ENCODE peak calls at places on chromosomes 2 and 18, in four cellular contexts. K is RWPE2, V is astrocyte of the spinal cord, Q is WTC11. S is an unnamed sample.

GRCh38 chr18:1092228-1092627 is 187.6 kb downstream of the ADCYAP1 start:
- DNase-seq in K (no peak), V (no peak), Q (peak), S (no peak)

GRCh38 chr2:122743031-122743675 is 987.7 kb downstream of the TSN start:
- DNase-seq in K (no peak), V (no peak), Q (no peak), S (no peak)

GRCh38 chr2:237878321-237879057 is 19.1 kb downstream of the RAMP1 start:
- DNase-seq in K (no peak), V (no peak), Q (peak), S (no peak)

GRCh38 chr2:10889741-10890215 is 22.0 kb upstream of the KCNF1 start:
- DNase-seq in K (no peak), V (no peak), Q (no peak), S (no peak)

GRCh38 chr2:26616032-26616863 is 24.9 kb downstream of the CIB4 start:
- DNase-seq in K (no peak), V (no peak), Q (no peak), S (no peak)

GRCh38 chr2:23707096-23707495 is 219.8 kb downstream of the ATAD2B start:
- DNase-seq in K (no peak), V (no peak), Q (no peak), S (no peak)

GRCh38 chr2:9639000-9639602 is 8.3 kb upstream of the YWHAQ start:
- DNase-seq in K (no peak), V (no peak), Q (no peak), S (no peak)

GRCh38 chr2:3443083-3443482 is 63.6 kb downstream of the TRAPPC12 start:
- DNase-seq in K (no peak), V (no peak), Q (no peak), S (no peak)

GRCh38 chr2:32264422-32265149 is at the start of gene NLRC4:
- DNase-seq in K (no peak), V (no peak), Q (no peak), S (no peak)

GRCh38 chr18:79553696-79554095 is 125.9 kb upstream of the CTDP1 start:
- DNase-seq in K (peak), V (no peak), Q (no peak), S (no peak)

GRCh38 chr2:223032187-223033142 is 19.5 kb upstream of the KCNE4 start:
- DNase-seq in K (no peak), V (peak), Q (no peak), S (no peak)

GRCh38 chr18:63869374-63869773 is 18.1 kb upstream of the SERPINB2 start:
- DNase-seq in K (peak), V (peak), Q (no peak), S (no peak)

GRCh38 chr2:77813614-77814013 is 291.4 kb upstream of the LRRTM4 start:
- DNase-seq in K (no peak), V (no peak), Q (no peak), S (no peak)

GRCh38 chr2:224971214-224971613 is 71.1 kb downstream of the DOCK10 start:
- DNase-seq in K (peak), V (no peak), Q (peak), S (peak)

GRCh38 chr2:195706161-195706900 is 49.3 kb downstream of the SLC39A10 start:
- DNase-seq in K (no peak), V (peak), Q (no peak), S (no peak)

GRCh38 chr2:15956230-15956629 is 15.9 kb downstream of the MYCN start:
- DNase-seq in K (no peak), V (no peak), Q (no peak), S (no peak)

GRCh38 chr2:120959426-120959825 is 223.8 kb downstream of the GLI2 start:
- DNase-seq in K (no peak), V (peak), Q (no peak), S (no peak)

GRCh38 chr2:86434290-86434689 is 6.9 kb upstream of the KDM3A start:
- DNase-seq in K (no peak), V (no peak), Q (no peak), S (no peak)

GRCh38 chr2:175937216-175937615 is 64.9 kb downstream of the LNPK start:
- DNase-seq in K (no peak), V (no peak), Q (no peak), S (no peak)

GRCh38 chr2:12291303-12291702 is 425.4 kb upstream of the TRIB2 start:
- DNase-seq in K (no peak), V (no peak), Q (no peak), S (no peak)

GRCh38 chr2:56372071-56372656 is 188.4 kb downstream of the CCDC85A start:
- DNase-seq in K (no peak), V (no peak), Q (no peak), S (no peak)

GRCh38 chr2:82939211-82939610 is 1519.9 kb downstream of the SUCLG1 start:
- DNase-seq in K (no peak), V (no peak), Q (no peak), S (no peak)

GRCh38 chr2:219530048-219530963 is 13.3 kb downstream of the CHPF start:
- DNase-seq in K (no peak), V (peak), Q (peak), S (peak)

GRCh38 chr2:126059379-126059778 is 596.6 kb upstream of the GYPC start:
- DNase-seq in K (no peak), V (no peak), Q (no peak), S (no peak)

GRCh38 chr2:127416486-127417001 is 1.7 kb upstream of the PROC start:
- DNase-seq in K (no peak), V (no peak), Q (no peak), S (peak)

GRCh38 chr18:67239826-67240225 is 276.7 kb downstream of the DSEL start:
- DNase-seq in K (no peak), V (no peak), Q (no peak), S (peak)

GRCh38 chr2:179593323-179593722 is 268.1 kb downstream of the ZNF385B start:
- DNase-seq in K (no peak), V (no peak), Q (no peak), S (no peak)

GRCh38 chr2:179595284-179595683 is 266.1 kb downstream of the ZNF385B start:
- DNase-seq in K (no peak), V (no peak), Q (peak), S (no peak)

GRCh38 chr2:179594268-179595112 is 266.9 kb downstream of the ZNF385B start:
- DNase-seq in K (no peak), V (no peak), Q (no peak), S (no peak)

GRCh38 chr2:179591690-179592089 is 269.7 kb downstream of the ZNF385B start:
- DNase-seq in K (no peak), V (no peak), Q (peak), S (no peak)

DNA sequence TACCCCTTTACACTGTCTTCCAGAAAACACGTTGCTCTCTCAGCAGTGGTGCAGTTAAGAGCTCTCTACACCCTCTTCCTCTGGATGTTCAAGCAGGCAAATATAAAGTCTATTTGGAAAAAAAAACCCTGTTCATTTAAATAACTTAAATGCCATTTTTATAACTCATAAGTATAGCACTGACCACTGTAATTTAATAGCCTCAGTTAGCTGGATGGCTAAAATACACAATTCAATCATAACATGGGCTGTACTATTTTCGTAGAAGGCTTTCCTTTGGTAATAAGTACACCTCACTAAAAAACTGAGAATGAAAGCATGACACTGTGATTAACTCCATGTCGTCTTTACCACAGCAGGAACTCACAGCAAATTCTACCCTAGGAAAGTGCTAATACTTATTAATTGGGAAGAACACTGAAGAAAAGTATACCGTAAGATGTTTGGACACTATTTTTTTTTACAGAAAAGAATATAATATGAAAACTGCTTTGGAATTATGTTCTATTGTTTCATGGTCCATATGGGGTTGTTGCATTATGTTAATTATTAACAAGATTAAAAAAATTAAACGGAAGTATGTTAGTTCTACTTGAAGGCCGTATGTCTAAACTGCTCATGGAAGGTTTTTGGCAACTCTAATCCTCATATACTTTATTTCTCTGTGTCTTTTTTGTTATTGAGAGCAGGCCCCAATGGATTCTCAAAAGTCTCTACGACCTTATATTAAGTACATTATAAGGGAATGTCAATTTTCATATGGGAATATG is 269.1 kb downstream of the ZNF385B start:
- DNase-seq in K (no peak), V (peak), Q (no peak), S (no peak)
- TF ChIP-seq CTCF in K (no peak), V (no peak), Q (no peak), S (no peak)

GRCh38 chr2:70985956-70986355 is 7.5 kb downstream of the ANKRD53 start:
- DNase-seq in K (no peak), V (no peak), Q (no peak), S (no peak)

GRCh38 chr2:70984228-70984575 is 5.8 kb downstream of the ANKRD53 start:
- DNase-seq in K (no peak), V (no peak), Q (no peak), S (no peak)

GRCh38 chr2:70983506-70984227 is 5.2 kb downstream of the ANKRD53 start:
- DNase-seq in K (no peak), V (no peak), Q (no peak), S (no peak)

GRCh38 chr2:70985283-70985688 is 6.9 kb downstream of the ANKRD53 start:
- DNase-seq in K (no peak), V (no peak), Q (no peak), S (no peak)

DNA sequence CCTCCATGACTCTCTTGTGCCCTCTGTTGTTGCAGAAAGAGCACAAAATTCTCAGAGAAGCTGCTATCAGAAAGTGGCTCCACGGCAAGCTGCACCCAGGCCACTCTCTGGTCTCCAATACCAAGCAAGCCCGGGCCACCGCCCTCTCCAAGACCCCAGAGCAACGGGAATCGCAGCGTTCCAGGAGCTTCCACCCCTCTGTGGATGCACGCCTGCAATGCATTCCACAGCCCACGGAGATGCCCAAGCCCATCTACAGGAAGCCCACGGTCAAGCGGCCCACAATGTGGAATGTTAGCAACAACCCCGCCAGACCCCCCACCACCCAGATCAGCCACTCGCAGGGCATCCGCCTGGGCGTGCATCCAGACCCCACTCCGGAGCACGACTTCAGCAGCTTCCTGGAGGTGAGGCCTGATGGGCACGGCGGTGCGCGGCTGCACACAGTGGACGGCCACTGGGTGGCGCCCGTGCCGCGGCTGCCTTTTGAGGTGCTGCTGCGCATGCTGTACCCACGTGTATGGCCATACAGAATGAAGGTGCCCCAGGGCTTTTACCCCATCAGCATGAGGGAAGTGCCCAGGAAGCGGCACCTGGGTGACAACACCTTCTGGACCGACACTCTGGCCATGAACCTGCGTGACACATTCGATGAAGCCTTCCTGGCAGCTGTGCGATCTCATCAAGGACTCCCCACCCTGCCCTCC is 6.3 kb downstream of the ANKRD53 start:
- DNase-seq in K (no peak), V (peak), Q (peak), S (peak)
- TF ChIP-seq CTCF in K (peak), V (peak), Q (peak), S (peak)

GRCh38 chr2:233399306-233400225 is 45.3 kb downstream of the DGKD start:
- DNase-seq in K (no peak), V (no peak), Q (peak), S (peak)

GRCh38 chr2:233402774-233403173 is 48.5 kb downstream of the DGKD start:
- DNase-seq in K (no peak), V (no peak), Q (no peak), S (no peak)

GRCh38 chr2:233400341-233400740 is 46.0 kb downstream of the DGKD start:
- DNase-seq in K (no peak), V (no peak), Q (no peak), S (peak)

GRCh38 chr2:233402346-233402745 is 48.1 kb downstream of the DGKD start:
- DNase-seq in K (no peak), V (no peak), Q (no peak), S (no peak)

GRCh38 chr2:233400961-233401360 is 46.7 kb downstream of the DGKD start:
- DNase-seq in K (no peak), V (no peak), Q (no peak), S (no peak)
- TF ChIP-seq CTCF in K (no peak), V (no peak), Q (no peak), S (no peak)

GRCh38 chr18:34322365-34323289 is 97.9 kb upstream of the NOL4 start:
- DNase-seq in K (no peak), V (peak), Q (peak), S (peak)
- TF ChIP-seq CTCF in K (peak), V (peak), Q (peak), S (peak)

DNA sequence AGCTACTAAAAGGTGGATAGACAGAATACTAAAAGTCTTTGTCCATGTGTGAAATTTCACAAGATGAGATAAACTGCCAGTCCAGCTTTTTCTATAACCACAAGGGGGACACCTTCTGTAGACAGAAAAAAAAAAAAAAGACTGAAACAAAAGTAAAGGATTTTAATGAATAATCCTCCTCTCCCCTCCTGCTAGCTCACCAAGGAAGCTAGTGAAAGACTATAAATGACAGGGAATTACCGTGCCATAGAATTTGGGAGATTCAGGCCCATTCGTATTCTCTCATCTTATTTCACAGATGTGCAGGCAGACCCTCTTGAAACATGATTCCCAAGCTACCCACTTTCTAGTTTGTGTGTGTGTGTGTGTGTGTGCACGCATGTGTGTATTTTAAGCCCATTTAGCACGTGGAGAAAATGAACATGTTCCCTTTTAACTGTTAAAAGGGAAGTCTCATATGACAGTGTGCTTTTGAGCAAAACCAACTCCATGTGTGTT is 36.3 kb upstream of the SLC8A1 start:
- DNase-seq in K (no peak), V (peak), Q (no peak), S (no peak)
- TF ChIP-seq CTCF in K (peak), V (peak), Q (peak), S (no peak)

S was measured in activated CD8-positive, alpha-beta T cell treated with anti-CD3 and anti-CD28 coated beads for 36 hours.